ENCODE peak calls at places on chromosome 20, in seven cellular contexts. Y, K, T, L, X, N and E are unnamed samples.

GRCh38 chr20:46808565-46808964 is 86.1 kb upstream of the EYA2 start:
- DNase-seq in Y (no peak), K (no peak), T (no peak), L (no peak), X (no peak), N (no peak), E (no peak)

GRCh38 chr20:19371112-19371511 is 158.7 kb downstream of the SLC24A3 start:
- DNase-seq in Y (no peak), K (no peak), T (no peak), L (no peak), X (no peak), N (no peak), E (no peak)

GRCh38 chr20:13102237-13102636 is 93.5 kb downstream of the SPTLC3 start:
- DNase-seq in Y (no peak), K (no peak), T (no peak), L (no peak), X (no peak), N (no peak), E (no peak)

GRCh38 chr20:35561671-35562070 is 19.8 kb downstream of the ERGIC3 start:
- DNase-seq in Y (no peak), K (no peak), T (no peak), L (no peak), X (no peak), N (peak), E (no peak)

GRCh38 chr20:38602185-38602581 is 574 bp downstream of the ARHGAP40 start:
- DNase-seq in Y (no peak), K (no peak), T (no peak), L (no peak), X (no peak), N (peak), E (no peak)

GRCh38 chr20:44154521-44155001 is 32.4 kb downstream of the JPH2 start:
- DNase-seq in Y (no peak), K (no peak), T (no peak), L (no peak), X (no peak), N (peak), E (peak)

GRCh38 chr20:23622839-23623343 is 14.9 kb downstream of the CST3 start:
- DNase-seq in Y (peak), K (peak), T (no peak), L (peak), X (peak), N (peak), E (peak)

GRCh38 chr20:42938486-42939205 is 251.1 kb downstream of the PTPRT start:
- DNase-seq in Y (no peak), K (no peak), T (no peak), L (no peak), X (no peak), N (no peak), E (no peak)

GRCh38 chr20:8946036-8946926 is 122.6 kb upstream of the PLCB4 start:
- DNase-seq in Y (peak), K (no peak), T (no peak), L (no peak), X (no peak), N (no peak), E (peak)

GRCh38 chr20:10707070-10707469 is 33.3 kb upstream of the JAG1 start:
- DNase-seq in Y (no peak), K (no peak), T (no peak), L (no peak), X (no peak), N (no peak), E (no peak)

GRCh38 chr20:45372241-45372640 is 5.9 kb downstream of the TP53TG5 start:
- DNase-seq in Y (no peak), K (no peak), T (no peak), L (no peak), X (no peak), N (no peak), E (no peak)

GRCh38 chr20:21237956-21238355 is 65.2 kb upstream of the XRN2 start:
- DNase-seq in Y (no peak), K (no peak), T (no peak), L (no peak), X (no peak), N (no peak), E (no peak)

GRCh38 chr20:21234816-21235215 is 68.3 kb upstream of the XRN2 start:
- DNase-seq in Y (no peak), K (no peak), T (no peak), L (no peak), X (no peak), N (no peak), E (no peak)

GRCh38 chr20:21235346-21235712 is 67.8 kb upstream of the XRN2 start:
- DNase-seq in Y (no peak), K (no peak), T (no peak), L (no peak), X (no peak), N (no peak), E (no peak)

GRCh38 chr20:21234324-21234723 is 68.8 kb upstream of the XRN2 start:
- DNase-seq in Y (no peak), K (no peak), T (no peak), L (no peak), X (no peak), N (no peak), E (no peak)

GRCh38 chr20:21235713-21236445 is 67.3 kb upstream of the XRN2 start:
- DNase-seq in Y (peak), K (peak), T (no peak), L (no peak), X (peak), N (peak), E (no peak)
- H3K4me3 ChIP-seq in Y (no peak), K (no peak), T (no peak), L (no peak), X (no peak), N (no peak), E (no peak)

GRCh38 chr20:64131406-64131805 is 24.0 kb upstream of the NPBWR2 start:
- DNase-seq in Y (no peak), K (no peak), T (no peak), L (no peak), X (peak), N (peak), E (no peak)
- TF ChIP-seq CTCF in Y (no peak), K (no peak), T (no peak), L (no peak), X (no peak), N (peak), E (peak)

GRCh38 chr20:32051720-32052089 is 337 bp upstream of the HCK start:
- DNase-seq in Y (no peak), K (no peak), T (no peak), L (no peak), X (no peak), N (peak), E (no peak)

GRCh38 chr20:32052792-32053362 is 835 bp downstream of the HCK start:
- DNase-seq in Y (no peak), K (peak), T (no peak), L (peak), X (peak), N (peak), E (no peak)

GRCh38 chr20:32050851-32051556 is 1.0 kb upstream of the HCK start:
- DNase-seq in Y (no peak), K (peak), T (no peak), L (peak), X (peak), N (peak), E (no peak)

GRCh38 chr20:32052090-32052791 is at the start of gene HCK:
- DNase-seq in Y (no peak), K (peak), T (no peak), L (peak), X (peak), N (peak), E (no peak)

GRCh38 chr20:32053648-32054047 is 1.6 kb downstream of the HCK start:
- DNase-seq in Y (no peak), K (no peak), T (no peak), L (no peak), X (no peak), N (no peak), E (no peak)
- H3K4me3 ChIP-seq in Y (no peak), K (no peak), T (no peak), L (no peak), X (no peak), N (no peak), E (no peak)

DNA sequence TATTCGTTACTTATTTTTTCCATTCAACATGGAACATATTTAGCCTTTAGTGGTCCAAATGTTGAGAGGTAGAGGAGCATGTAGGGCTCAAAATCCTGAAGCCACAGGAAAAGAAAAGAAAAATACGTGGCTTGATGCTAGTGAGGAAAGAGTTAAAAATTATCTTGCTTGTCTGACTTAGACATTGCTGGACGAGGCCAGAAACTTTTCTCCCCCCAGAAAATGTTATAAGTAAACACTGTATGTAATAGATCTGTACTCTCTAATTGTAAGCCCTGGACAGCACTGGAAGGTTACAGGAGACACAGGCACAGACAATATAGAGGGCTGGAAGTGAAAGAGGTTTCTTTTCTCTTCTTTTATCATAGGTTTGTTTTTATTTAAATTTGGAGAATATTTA is 165.6 kb downstream of the ZFP64 start:
- DNase-seq in Y (peak), K (no peak), T (no peak), L (no peak), X (no peak), N (no peak), E (no peak)
- TF ChIP-seq CTCF in Y (no peak), K (no peak), T (no peak), L (no peak), X (no peak), N (no peak), E (no peak)

DNA sequence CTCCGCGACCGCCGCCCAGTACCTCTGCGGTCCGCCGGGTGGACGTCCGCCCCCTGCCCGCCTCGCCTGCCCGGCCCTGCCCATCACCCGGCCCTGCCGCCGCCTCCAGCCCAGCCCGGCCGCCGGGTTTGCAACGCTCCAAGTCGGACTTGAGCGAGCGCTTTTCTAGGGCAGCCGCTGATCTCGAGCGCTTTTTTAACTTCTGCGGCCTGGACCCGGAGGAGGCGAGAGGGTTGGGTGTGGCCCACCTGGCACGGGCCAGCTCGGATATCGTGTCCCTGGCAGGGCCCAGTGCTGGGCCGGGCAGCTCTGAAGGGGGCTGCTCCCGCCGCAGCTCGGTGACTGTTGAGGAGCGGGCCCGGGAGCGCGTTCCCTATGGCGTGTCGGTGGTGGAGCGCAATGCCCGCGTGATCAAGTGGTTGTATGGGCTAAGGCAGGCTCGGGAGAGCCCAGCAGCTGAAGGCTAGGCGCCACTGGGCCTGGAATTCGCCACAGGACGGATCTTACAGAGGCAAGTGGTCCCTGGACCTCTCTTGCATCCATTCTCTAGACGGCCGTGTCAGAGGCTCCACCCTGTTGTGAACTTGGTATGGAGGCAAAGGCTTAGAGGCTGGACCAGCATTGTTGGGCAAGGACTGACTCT is 11.8 kb downstream of the FAM110A start:
- DNase-seq in Y (no peak), K (no peak), T (no peak), L (no peak), X (no peak), N (peak), E (no peak)
- H3K4me3 ChIP-seq in Y (no peak), K (peak), T (peak), L (no peak), X (peak), N (no peak), E (no peak)

DNA sequence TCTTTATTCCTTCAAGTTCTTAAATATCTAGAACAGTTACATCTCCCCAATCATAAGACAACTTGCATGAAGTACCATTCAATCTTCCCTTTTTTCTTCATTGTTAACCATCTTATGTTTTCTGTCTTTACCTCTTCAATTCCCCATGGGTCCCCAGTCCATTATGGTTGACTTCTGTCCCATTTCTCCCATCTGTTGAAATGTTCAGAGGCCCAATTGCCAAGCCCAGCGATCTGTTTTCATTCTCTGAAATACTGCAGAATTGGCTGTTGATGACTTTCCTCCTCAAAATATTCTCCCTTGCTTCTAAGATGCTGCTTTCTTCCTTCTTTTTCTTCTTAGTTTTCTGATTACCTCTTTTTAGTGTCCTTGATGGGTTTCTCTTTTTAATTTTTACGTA is 26.0 kb downstream of the DSTN start:
- DNase-seq in Y (no peak), K (no peak), T (no peak), L (no peak), X (no peak), N (no peak), E (no peak)
- TF ChIP-seq CTCF in Y (no peak), K (no peak), T (no peak), L (no peak), X (no peak), N (no peak), E (no peak)

GRCh38 chr20:59004763-59005522 is 2.1 kb downstream of the CTSZ start:
- DNase-seq in Y (no peak), K (peak), T (peak), L (peak), X (peak), N (peak), E (no peak)
- H3K4me3 ChIP-seq in Y (no peak), K (peak), T (peak), L (no peak), X (peak), N (no peak), E (peak)

GRCh38 chr20:50715694-50716093 is 15.7 kb upstream of the PARD6B start:
- DNase-seq in Y (no peak), K (no peak), T (no peak), L (no peak), X (no peak), N (no peak), E (no peak)

GRCh38 chr20:50711113-50711825 is 19.9 kb upstream of the RIPOR3 start:
- DNase-seq in Y (no peak), K (no peak), T (no peak), L (no peak), X (no peak), N (no peak), E (no peak)

GRCh38 chr20:50712771-50713676 is 18.4 kb upstream of the PARD6B start:
- DNase-seq in Y (no peak), K (no peak), T (no peak), L (no peak), X (no peak), N (no peak), E (no peak)

GRCh38 chr20:50716518-50716917 is 14.9 kb upstream of the PARD6B start:
- DNase-seq in Y (no peak), K (no peak), T (no peak), L (no peak), X (no peak), N (no peak), E (no peak)

GRCh38 chr20:50713677-50714101 is 17.7 kb upstream of the PARD6B start:
- DNase-seq in Y (peak), K (no peak), T (no peak), L (no peak), X (peak), N (peak), E (no peak)
- TF ChIP-seq CTCF in Y (peak), K (peak), T (no peak), L (no peak), X (peak), N (peak), E (peak)

GRCh38 chr20:33649201-33649631 is 12.9 kb upstream of the C20orf144 start:
- DNase-seq in Y (no peak), K (peak), T (no peak), L (no peak), X (no peak), N (no peak), E (no peak)

GRCh38 chr20:33645421-33645820 is 16.7 kb upstream of the C20orf144 start:
- DNase-seq in Y (no peak), K (no peak), T (no peak), L (no peak), X (no peak), N (no peak), E (no peak)

GRCh38 chr20:33646191-33646590 is 15.9 kb upstream of the C20orf144 start:
- DNase-seq in Y (no peak), K (no peak), T (no peak), L (no peak), X (no peak), N (no peak), E (no peak)

GRCh38 chr20:33648396-33649004 is 13.6 kb upstream of the C20orf144 start:
- DNase-seq in Y (no peak), K (peak), T (no peak), L (no peak), X (no peak), N (no peak), E (no peak)

DNA sequence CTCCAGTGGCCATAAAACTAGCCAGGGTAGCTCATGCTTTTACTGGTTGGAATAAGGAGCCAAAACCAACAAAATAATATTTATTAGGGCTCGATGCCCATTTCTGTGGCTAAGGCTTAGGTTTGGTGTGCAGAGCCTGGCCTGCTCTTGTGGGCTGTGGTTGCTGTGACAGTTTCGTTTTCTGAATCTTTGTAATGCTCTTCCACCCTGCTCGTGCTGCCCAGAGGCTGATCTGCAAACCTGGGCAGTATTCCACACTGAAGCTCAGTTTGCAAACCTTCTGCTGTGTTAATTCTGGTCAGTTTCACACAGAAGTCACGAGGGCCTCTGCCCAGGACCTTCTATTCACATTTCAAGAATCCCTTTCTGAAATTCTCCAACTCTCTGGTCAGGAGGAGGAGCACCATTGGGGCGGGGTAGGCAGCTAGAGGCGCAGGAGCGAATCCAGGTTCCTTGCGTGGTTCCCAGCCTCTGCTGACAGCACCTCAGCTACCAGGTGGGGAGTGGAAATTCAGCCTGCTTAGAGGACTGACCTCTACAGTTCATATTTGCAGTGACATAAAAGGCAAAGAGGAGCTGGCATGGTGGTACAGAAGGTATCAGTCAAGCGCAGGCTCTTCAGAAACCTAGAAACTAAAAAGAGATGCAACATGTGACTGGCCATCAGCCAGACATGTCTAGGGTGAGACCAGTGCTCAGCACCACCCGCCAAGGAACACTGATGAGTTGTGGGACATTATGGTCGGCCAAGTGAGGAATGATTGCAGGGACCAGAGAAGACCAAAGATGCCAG is 14.3 kb upstream of the C20orf144 start:
- DNase-seq in Y (no peak), K (peak), T (no peak), L (no peak), X (no peak), N (no peak), E (peak)
- H3K4me3 ChIP-seq in Y (no peak), K (peak), T (peak), L (no peak), X (no peak), N (no peak), E (no peak)

DNA sequence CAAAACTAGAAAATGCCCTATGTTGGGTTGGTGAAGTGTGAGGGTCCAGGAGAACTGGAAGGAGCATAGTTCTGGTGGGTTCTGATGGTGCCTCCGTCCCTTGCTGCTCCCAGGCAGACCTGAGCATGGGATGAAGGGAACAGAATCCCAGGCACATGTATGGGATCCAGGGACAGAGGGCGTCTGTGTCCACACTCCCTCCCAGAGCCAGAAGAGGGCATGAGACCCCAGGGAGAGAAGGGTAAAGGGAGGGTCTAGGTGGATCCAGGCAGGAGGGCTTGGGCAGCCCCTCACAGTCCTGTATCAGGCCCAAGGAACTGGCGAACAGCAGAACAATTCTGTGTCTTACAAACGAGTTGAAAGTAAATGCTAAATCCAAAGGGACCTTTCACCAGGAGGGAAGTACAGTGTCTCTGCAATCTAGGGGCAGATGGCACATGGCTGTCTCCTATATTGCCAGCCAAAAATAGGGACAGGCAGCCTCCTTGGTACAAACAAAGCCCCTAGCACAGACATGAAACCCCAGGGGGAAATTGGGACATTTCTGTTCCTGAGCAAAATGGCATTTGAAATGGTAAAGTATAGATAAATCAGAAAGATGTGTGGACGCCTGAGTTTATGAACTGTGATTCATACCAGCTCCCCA is 2.5 kb upstream of the BPIFA1 start:
- DNase-seq in Y (no peak), K (no peak), T (no peak), L (no peak), X (no peak), N (peak), E (no peak)
- TF ChIP-seq CTCF in Y (no peak), K (no peak), T (no peak), L (no peak), X (no peak), N (peak), E (no peak)